ENCODE peak calls at places on chromosomes 5 and 9, in six cellular contexts. J is MM.1S; P is naive thymus-derived CD4-positive, alpha-beta T cell; C is aorta; D is heart right ventricle; N is brain microvascular endothelial cell. Y is an unnamed sample.
A peak's percentile ranks its signal among the peaks of the same experiment; 100 is the strongest.

GRCh38 chr9:129864991-129865647 is 29.9 kb downstream of the USP20 start:
- DNase-seq in P (no peak), N (no peak), J (no peak), D (no peak), C (no peak), Y (no peak)

GRCh38 chr9:77194423-77194822 is 17.1 kb downstream of the VPS13A start:
- DNase-seq in J (no peak), C (no peak), P (no peak), D (no peak), N (no peak), Y (no peak)

GRCh38 chr5:95986937-95987520 is 25.4 kb upstream of the ELL2 start:
- DNase-seq in D (no peak), J (no peak), P (no peak), N (no peak), C (no peak), Y (no peak)

GRCh38 chr5:179339081-179339480 is 6.2 kb downstream of the ADAMTS2 start:
- DNase-seq in J (no peak), D (no peak), C (peak; percentile 61), P (no peak), N (no peak), Y (peak; percentile 59)

GRCh38 chr5:58582004-58582403 is 871 bp upstream of the RAB3C start:
- DNase-seq in N (no peak), P (no peak), C (no peak), D (no peak), J (no peak), Y (peak; percentile 87)

GRCh38 chr5:73745806-73746205 is 119.8 kb downstream of the ARHGEF28 start:
- DNase-seq in J (no peak), C (no peak), N (no peak), D (no peak), P (no peak), Y (no peak)

GRCh38 chr9:88983865-88984542 is 7.3 kb upstream of the S1PR3 start:
- DNase-seq in P (no peak), N (no peak), C (no peak), D (no peak), J (no peak), Y (no peak)

GRCh38 chr5:175378444-175379028 is 65.4 kb downstream of the DRD1 start:
- DNase-seq in P (no peak), D (no peak), J (no peak), N (no peak), C (no peak), Y (no peak)

GRCh38 chr9:4011062-4011461 is 288.8 kb downstream of the GLIS3 start:
- DNase-seq in D (no peak), J (no peak), P (no peak), C (no peak), N (no peak), Y (no peak)

GRCh38 chr5:22965960-22966359 is 112.8 kb upstream of the CDH12 start:
- DNase-seq in D (no peak), P (no peak), C (no peak), J (no peak), N (no peak), Y (no peak)

GRCh38 chr5:43192558-43193170 is 639 bp downstream of the NIM1K start:
- DNase-seq in C (peak; percentile 76), D (peak; percentile 30), P (peak; percentile 12), N (no peak), J (no peak), Y (peak; percentile 83)

GRCh38 chr5:50440651-50441478 is at the start of gene EMB:
- DNase-seq in C (peak; percentile 83), D (peak; percentile 64), N (no peak), P (peak; percentile 79), J (peak; percentile 92), Y (peak; percentile 96)

GRCh38 chr5:93894471-93895354 is 153.3 kb upstream of the POU5F2 start:
- DNase-seq in D (no peak), J (no peak), P (no peak), N (peak; percentile 10), C (no peak), Y (no peak)

GRCh38 chr9:16445141-16445920 is 425.1 kb downstream of the BNC2 start:
- DNase-seq in N (no peak), D (no peak), C (no peak), J (no peak), P (no peak), Y (no peak)

GRCh38 chr5:91535508-91535907 is 152.4 kb upstream of the ARRDC3 start:
- DNase-seq in D (no peak), N (no peak), C (no peak), P (no peak), J (no peak), Y (no peak)

GRCh38 chr5:168055141-168055680 is 236.2 kb upstream of the WWC1 start:
- DNase-seq in P (no peak), J (no peak), C (no peak), D (no peak), N (no peak), Y (no peak)

GRCh38 chr5:96088676-96089075 is 127.0 kb upstream of the ELL2 start:
- DNase-seq in C (no peak), P (no peak), N (no peak), J (no peak), D (no peak), Y (no peak)

GRCh38 chr5:114360816-114361723 is 800 bp upstream of the KCNN2 start:
- DNase-seq in D (peak; percentile 28), C (peak; percentile 78), N (no peak), J (peak; percentile 55), P (no peak), Y (peak; percentile 73)

GRCh38 chr9:132094314-132094791 is 14.7 kb upstream of the MED27 start:
- DNase-seq in P (no peak), D (no peak), J (no peak), N (peak; percentile 58), C (no peak), Y (no peak)

GRCh38 chr5:180463216-180463900 is 30.8 kb upstream of the CNOT6 start:
- DNase-seq in C (peak; percentile 62), D (no peak), J (no peak), P (no peak), N (no peak), Y (no peak)

GRCh38 chr9:74770508-74771261 is 117.0 kb downstream of the TRPM6 start:
- DNase-seq in N (peak; percentile 5), P (peak; percentile 27), D (peak; percentile 19), C (no peak), J (peak; percentile 56), Y (peak; percentile 82)

GRCh38 chr5:137900925-137901817 is 11.9 kb downstream of the PKD2L2 start:
- DNase-seq in J (no peak), C (no peak), P (no peak), N (no peak), D (no peak), Y (no peak)

GRCh38 chr5:160442824-160443431 is 21.3 kb downstream of the PTTG1 start:
- DNase-seq in P (no peak), N (no peak), J (peak; percentile 32), C (no peak), D (no peak), Y (no peak)

GRCh38 chr5:173001229-173001841 is 17.8 kb downstream of the ATP6V0E1 start:
- DNase-seq in J (peak; percentile 85), D (no peak), C (no peak), N (no peak), P (no peak), Y (no peak)

GRCh38 chr5:126509339-126509738 is 85.7 kb downstream of the ALDH7A1 start:
- DNase-seq in J (no peak), C (no peak), N (no peak), D (no peak), P (no peak), Y (no peak)

GRCh38 chr5:113520429-113520828 is 6.9 kb downstream of the YTHDC2 start:
- DNase-seq in D (no peak), P (no peak), C (no peak), J (no peak), N (peak; percentile 25), Y (no peak)

GRCh38 chr5:173767580-173768266 is 120.4 kb upstream of the CPEB4 start:
- DNase-seq in J (no peak), N (no peak), D (peak; percentile 72), C (no peak), P (no peak), Y (no peak)

GRCh38 chr9:96025995-96026572 is 150.6 kb downstream of the ERCC6L2 start:
- DNase-seq in N (no peak), D (peak; percentile 45), P (no peak), C (no peak), J (no peak), Y (peak; percentile 85)

DNA sequence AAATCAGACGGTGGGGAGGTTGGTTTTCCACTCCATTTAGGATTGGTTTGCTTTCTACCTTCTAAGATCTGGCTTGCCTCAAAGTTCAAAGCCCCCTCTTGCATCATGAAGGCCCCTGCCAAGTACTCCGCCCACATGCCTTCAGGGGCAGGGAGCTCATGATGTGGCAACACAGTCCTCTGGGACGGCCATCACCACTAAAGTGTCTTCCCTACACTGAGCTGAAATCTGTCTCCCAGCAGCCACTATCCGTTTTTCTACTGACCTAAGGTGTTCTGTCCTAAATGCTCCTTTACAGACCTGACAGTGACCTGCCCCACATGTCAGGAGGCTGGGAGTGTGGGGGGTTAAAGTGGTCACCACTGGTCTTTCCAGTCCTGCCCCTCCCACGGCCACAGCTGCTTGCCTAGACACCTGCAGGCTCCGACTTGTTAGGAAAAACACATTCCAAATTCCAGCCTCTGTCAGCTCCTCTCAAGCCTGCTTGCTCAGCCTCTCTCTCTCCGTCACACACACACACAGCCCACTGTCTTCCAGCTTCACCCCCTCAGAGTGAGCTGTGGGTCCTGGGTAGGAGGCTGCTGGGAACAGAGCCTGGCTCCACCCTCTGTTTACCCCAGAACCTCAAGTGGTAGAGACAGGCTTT is 44.9 kb downstream of the SHB start:
- DNase-seq in D (no peak), C (peak; percentile 87), P (no peak), J (no peak), N (peak; percentile 63), Y (no peak)
- H3K27ac ChIP-seq in D (peak overlapping the region; percentile 2), C (peak overlapping the region; percentile 44), P (no peak overlapping the region), J (no peak overlapping the region), N (peak overlapping the region; percentile 98), Y (peak overlapping the region; percentile 57)

GRCh38 chr9:111938427-111938800 is 41.8 kb downstream of the UGCG start:
- DNase-seq in N (no peak), J (no peak), P (no peak), C (no peak), D (no peak), Y (no peak)
- H3K4me3 ChIP-seq in N (no peak overlapping the region), J (no peak overlapping the region), P (peak overlapping the region; percentile 29), C (no peak overlapping the region), D (no peak overlapping the region), Y (no peak overlapping the region)

DNA sequence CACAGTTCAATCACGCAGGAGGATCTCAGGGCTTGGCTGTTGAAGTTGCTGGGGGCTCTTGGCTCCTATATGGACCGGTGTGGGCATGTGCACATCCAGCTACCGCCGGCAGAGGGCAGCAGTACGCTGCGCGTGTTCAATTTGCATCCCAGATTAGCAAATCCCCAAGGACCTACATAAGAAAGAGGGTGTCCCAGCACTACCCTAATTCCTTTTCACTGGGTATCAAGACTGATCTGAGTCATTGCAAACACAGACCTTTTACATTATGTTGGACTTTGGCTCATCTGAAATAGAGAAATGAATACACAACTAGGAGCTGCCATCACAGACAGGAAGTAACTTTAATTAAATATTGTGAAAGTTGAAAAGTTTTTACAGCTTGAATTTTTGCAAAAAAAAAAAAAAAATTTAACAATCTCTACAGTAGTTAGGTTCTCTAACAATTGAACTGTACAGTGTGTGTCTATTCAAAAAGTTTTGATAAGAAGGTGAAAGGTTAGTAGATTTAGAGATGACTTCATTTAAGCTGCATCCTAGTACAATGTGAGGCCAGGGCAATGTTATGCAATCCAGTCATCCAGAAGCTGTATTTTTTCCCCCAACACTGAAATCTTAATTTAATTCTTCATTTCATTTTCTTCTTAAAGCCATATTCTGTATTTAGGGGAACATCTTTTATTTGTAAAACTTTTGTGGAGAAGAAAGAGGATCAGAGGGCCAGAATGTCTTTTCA is 404.0 kb downstream of the EBF1 start:
- DNase-seq in C (peak; percentile 92), P (peak; percentile 75), J (peak; percentile 59), N (peak; percentile 82), D (peak; percentile 79), Y (peak; percentile 63)
- H3K27ac ChIP-seq in C (no peak overlapping the region), P (no peak overlapping the region), J (no peak overlapping the region), N (no peak overlapping the region), D (peak overlapping the region; percentile 62), Y (no peak overlapping the region)

GRCh38 chr9:70479880-70480291 is 65.4 kb upstream of the KLF9 start:
- DNase-seq in P (no peak), J (no peak), D (no peak), N (peak; percentile 64), C (no peak), Y (no peak)
- H3K4me3 ChIP-seq in P (no peak overlapping the region), J (no peak overlapping the region), D (no peak overlapping the region), N (no peak overlapping the region), C (no peak overlapping the region), Y (no peak overlapping the region)

Y was measured in left lung.